ENCODE peak calls at places on chromosome 19, in seven cellular contexts. M is fibroblast of mammary gland; W is dorsolateral prefrontal cortex; C is upper lobe of right lung; O is stomach; P is CD8-positive, alpha-beta T cell; L is body of pancreas. T is an unnamed sample.

GRCh38 chr19:30719991-30720329 is 347.8 kb downstream of the ZNF536 start:
- DNase-seq in M (no peak), W (no peak), C (no peak), O (no peak), P (no peak), L (peak; percentile 22), T (no peak)

GRCh38 chr19:50492303-50493052 is 15.8 kb upstream of the GARIN5A start:
- DNase-seq in M (no peak), W (no peak), C (peak; percentile 56), O (no peak), P (no peak), L (no peak), T (peak; percentile 38)

GRCh38 chr19:51158474-51159129 is 16.5 kb downstream of the SIGLEC7 start:
- DNase-seq in M (peak; percentile 40), W (no peak), C (no peak), O (peak; percentile 55), P (peak; percentile 65), L (peak; percentile 53), T (no peak)

GRCh38 chr19:52941941-52942370 is 18.7 kb upstream of the ZNF888 start:
- DNase-seq in M (peak; percentile 22), W (no peak), C (peak; percentile 71), O (peak; percentile 35), P (peak; percentile 6), L (peak; percentile 26), T (peak; percentile 85)

GRCh38 chr19:10848208-10848843 is at the start of gene C19orf38:
- DNase-seq in M (no peak), W (no peak), C (no peak), O (no peak), P (no peak), L (no peak), T (no peak)

GRCh38 chr19:12752056-12752781 is 628 bp downstream of the BEST2 start:
- DNase-seq in M (no peak), W (no peak), C (no peak), O (no peak), P (no peak), L (no peak), T (no peak)

GRCh38 chr19:33273065-33273736 is 29.1 kb downstream of the CEBPA start:
- DNase-seq in M (peak; percentile 22), W (no peak), C (no peak), O (no peak), P (no peak), L (no peak), T (peak; percentile 72)

GRCh38 chr19:29533578-29534544 is 8.1 kb downstream of the VSTM2B start:
- DNase-seq in M (no peak), W (peak; percentile 15), C (peak; percentile 44), O (peak; percentile 8), P (no peak), L (no peak), T (peak; percentile 56)

GRCh38 chr19:17889609-17890214 is 18.0 kb downstream of the SLC5A5 start:
- DNase-seq in M (peak; percentile 28), W (no peak), C (no peak), O (no peak), P (no peak), L (no peak), T (no peak)

GRCh38 chr19:45234089-45234869 is 10.9 kb downstream of the EXOC3L2 start:
- DNase-seq in M (no peak), W (no peak), C (no peak), O (no peak), P (no peak), L (no peak), T (no peak)

GRCh38 chr19:10617409-10618121 is 7.8 kb upstream of the SLC44A2 start:
- DNase-seq in M (peak; percentile 64), W (no peak), C (no peak), O (no peak), P (no peak), L (no peak), T (no peak)

GRCh38 chr19:19120308-19121156 is 17.7 kb downstream of the TMEM161A start:
- DNase-seq in M (peak; percentile 71), W (no peak), C (no peak), O (peak; percentile 68), P (no peak), L (peak; percentile 42), T (peak; percentile 91)

GRCh38 chr19:17718988-17719711 is at the start of gene MAP1S:
- DNase-seq in M (peak; percentile 34), W (peak; percentile 48), C (peak; percentile 84), O (peak; percentile 60), P (peak; percentile 49), L (peak; percentile 31), T (peak; percentile 87)

GRCh38 chr19:35044317-35045117 is 3.0 kb downstream of the HPN start:
- DNase-seq in M (peak; percentile 57), W (peak; percentile 76), C (no peak), O (peak; percentile 68), P (peak; percentile 48), L (peak; percentile 58), T (no peak)

GRCh38 chr19:56917998-56918397 is 77.5 kb upstream of the PEG3 start:
- DNase-seq in M (no peak), W (no peak), C (no peak), O (no peak), P (no peak), L (no peak), T (no peak)

GRCh38 chr19:6278740-6279619 is 795 bp downstream of the MLLT1 start:
- DNase-seq in M (no peak), W (no peak), C (no peak), O (no peak), P (no peak), L (no peak), T (no peak)

GRCh38 chr19:39845172-39845571 is 1.0 kb downstream of the FBL start:
- DNase-seq in M (no peak), W (no peak), C (no peak), O (no peak), P (no peak), L (no peak), T (no peak)

GRCh38 chr19:53867225-53868090 is at the start of gene MYADM:
- DNase-seq in M (peak; percentile 97), W (peak; percentile 98), C (peak; percentile 98), O (peak; percentile 99), P (peak; percentile 99), L (peak; percentile 99), T (peak; percentile 99)

GRCh38 chr19:43694553-43694952 is 21.3 kb upstream of the IRGC start:
- DNase-seq in M (no peak), W (no peak), C (no peak), O (no peak), P (no peak), L (no peak), T (no peak)

GRCh38 chr19:9565900-9566705 is 18.2 kb downstream of the ZNF121 start:
- DNase-seq in M (peak; percentile 47), W (no peak), C (no peak), O (no peak), P (no peak), L (no peak), T (no peak)

GRCh38 chr19:28137772-28138171 is 1075.2 kb downstream of the UQCRFS1 start:
- DNase-seq in M (no peak), W (no peak), C (no peak), O (no peak), P (no peak), L (no peak), T (no peak)

GRCh38 chr19:49101160-49101559 is 13.0 kb upstream of the LIN7B start:
- DNase-seq in M (no peak), W (no peak), C (no peak), O (no peak), P (no peak), L (no peak), T (no peak)

GRCh38 chr19:52331757-52332156 is 4.3 kb upstream of the ZNF610 start:
- DNase-seq in M (no peak), W (no peak), C (no peak), O (no peak), P (no peak), L (no peak), T (no peak)

GRCh38 chr19:49829721-49830120 is 11.6 kb downstream of the MED25 start:
- DNase-seq in M (no peak), W (no peak), C (no peak), O (no peak), P (no peak), L (no peak), T (no peak)

GRCh38 chr19:6066661-6067646 is 43.3 kb downstream of the RFX2 start:
- DNase-seq in M (peak; percentile 88), W (peak; percentile 39), C (peak; percentile 91), O (peak; percentile 92), P (no peak), L (peak; percentile 99), T (peak; percentile 96)

DNA sequence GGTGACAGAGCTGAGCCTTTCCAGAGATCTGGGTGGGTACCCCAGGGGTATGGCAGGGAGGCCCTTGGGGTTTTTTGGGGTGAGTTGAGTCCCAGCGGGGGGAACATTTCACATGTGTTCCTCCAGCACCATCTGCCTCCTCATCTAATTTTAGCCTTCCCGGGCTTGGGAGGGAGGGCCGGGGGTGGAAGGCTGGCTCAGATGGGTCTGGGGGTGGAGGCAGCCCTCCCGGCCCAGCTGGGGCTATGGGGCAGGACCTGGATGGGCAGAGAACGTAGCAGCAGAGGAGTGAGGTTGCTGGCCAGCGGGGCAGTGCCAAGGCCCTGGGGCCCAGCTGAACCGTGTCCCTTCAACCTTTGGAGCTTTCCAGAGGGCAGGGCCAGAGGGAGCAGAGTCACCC is 23.5 kb downstream of the ADGRL1 start:
- DNase-seq in M (no peak), W (no peak), C (no peak), O (no peak), P (no peak), L (no peak), T (no peak)
- H3K4me3 ChIP-seq in M (no peak overlapping the region), W (no peak overlapping the region), C (no peak overlapping the region), O (no peak overlapping the region), P (no peak overlapping the region), L (no peak overlapping the region), T (no peak overlapping the region)

GRCh38 chr19:8499048-8499833 is 3.2 kb downstream of the PRAM1 start:
- DNase-seq in M (no peak), W (no peak), C (no peak), O (no peak), P (no peak), L (no peak), T (no peak)

GRCh38 chr19:8498295-8498694 is 4.1 kb downstream of the PRAM1 start:
- DNase-seq in M (no peak), W (no peak), C (no peak), O (no peak), P (no peak), L (no peak), T (no peak)

GRCh38 chr19:8501968-8502367 is 472 bp downstream of the PRAM1 start:
- DNase-seq in M (no peak), W (no peak), C (no peak), O (no peak), P (no peak), L (no peak), T (no peak)

GRCh38 chr19:8501547-8501946 is 893 bp downstream of the PRAM1 start:
- DNase-seq in M (no peak), W (no peak), C (no peak), O (no peak), P (no peak), L (no peak), T (no peak)

GRCh38 chr19:8500158-8500557 is 2.3 kb downstream of the PRAM1 start:
- DNase-seq in M (no peak), W (no peak), C (no peak), O (no peak), P (no peak), L (peak; percentile 44), T (no peak)
- H3K4me3 ChIP-seq in M (no peak overlapping the region), W (no peak overlapping the region), C (peak overlapping the region; percentile 1), O (no peak overlapping the region), P (no peak overlapping the region), L (no peak overlapping the region), T (no peak overlapping the region)

GRCh38 chr19:22286151-22286810 is at the start of gene ZNF729:
- DNase-seq in M (no peak), W (no peak), C (no peak), O (no peak), P (no peak), L (no peak), T (no peak)
- H3K4me3 ChIP-seq in M (no peak within 1 kb of the TSS), W (no peak within 1 kb of the TSS), C (no peak within 1 kb of the TSS), O (no peak within 1 kb of the TSS), P (no peak within 1 kb of the TSS), L (no peak within 1 kb of the TSS), T (peak within 1 kb of the TSS; percentile 34)

GRCh38 chr19:4080473-4080872 is 13.8 kb upstream of the ZBTB7A start:
- DNase-seq in M (no peak), W (no peak), C (no peak), O (no peak), P (no peak), L (no peak), T (no peak)
- H3K4me3 ChIP-seq in M (no peak overlapping the region), W (no peak overlapping the region), C (no peak overlapping the region), O (no peak overlapping the region), P (no peak overlapping the region), L (no peak overlapping the region), T (no peak overlapping the region)